ENCODE peak calls at places on chromosomes 13 and 19, in ten cellular contexts. H is thoracic aorta; O is cardiac fibroblast; I is fibroblast of mammary gland; S is pulmonary artery endothelial cell; A is left colon; N is HEK293T; V is choroid plexus epithelial cell; J is NCI-H510A; P is CD8-positive, alpha-beta memory T cell. W is an unnamed sample.

GRCh38 chr13:58960909-58961308 is 1202.8 kb downstream of the DIAPH3 start:
- DNase-seq in H (no peak), O (peak; percentile 5), I (peak; percentile 1), S (no peak), A (no peak), N (peak; percentile 7), V (peak; percentile 69), J (no peak), P (no peak), W (no peak)

GRCh38 chr19:5960005-5961001 is 17.6 kb downstream of the RANBP3 start:
- DNase-seq in H (no peak), O (no peak), I (no peak), S (no peak), A (no peak), N (no peak), V (no peak), J (peak; percentile 52), P (no peak), W (no peak)

GRCh38 chr13:113804017-113804702 is 45.1 kb downstream of the TMEM255B start:
- DNase-seq in H (no peak), O (no peak), I (peak; percentile 42), S (no peak), A (peak; percentile 5), N (no peak), V (no peak), J (no peak), P (no peak), W (no peak)

GRCh38 chr13:42708391-42708790 is 73.0 kb upstream of the FAM216B start:
- DNase-seq in H (no peak), O (no peak), I (no peak), S (no peak), A (no peak), N (no peak), V (no peak), J (no peak), P (no peak), W (no peak)

GRCh38 chr13:112137144-112137543 is 70.2 kb downstream of the SOX1 start:
- DNase-seq in H (no peak), O (no peak), I (no peak), S (no peak), A (no peak), N (no peak), V (no peak), J (no peak), P (no peak), W (no peak)

GRCh38 chr19:3610745-3611717 is 4.4 kb upstream of the TBXA2R start:
- DNase-seq in H (no peak), O (no peak), I (no peak), S (no peak), A (no peak), N (no peak), V (no peak), J (no peak), P (no peak), W (no peak)

GRCh38 chr19:49662011-49662410 is 3.6 kb downstream of the IRF3 start:
- DNase-seq in H (no peak), O (no peak), I (no peak), S (no peak), A (no peak), N (no peak), V (no peak), J (no peak), P (no peak), W (peak; percentile 7)

GRCh38 chr13:67033170-67033569 is 197.0 kb downstream of the PCDH9 start:
- DNase-seq in H (no peak), O (no peak), I (no peak), S (no peak), A (no peak), N (no peak), V (no peak), J (no peak), P (no peak), W (no peak)

GRCh38 chr19:45245334-45245787 is at the start of gene EXOC3L2:
- DNase-seq in H (no peak), O (peak; percentile 30), I (no peak), S (no peak), A (no peak), N (no peak), V (no peak), J (no peak), P (no peak), W (peak; percentile 61)

GRCh38 chr13:29905845-29906244 is 55.4 kb upstream of the UBL3 start:
- DNase-seq in H (no peak), O (peak; percentile 76), I (peak; percentile 68), S (no peak), A (peak; percentile 85), N (no peak), V (peak; percentile 77), J (no peak), P (no peak), W (no peak)

GRCh38 chr19:5934779-5935472 is 20.9 kb downstream of the CAPS start:
- DNase-seq in H (no peak), O (peak; percentile 80), I (peak; percentile 86), S (peak; percentile 36), A (no peak), N (peak; percentile 28), V (peak; percentile 64), J (no peak), P (no peak), W (no peak)

GRCh38 chr13:64429691-64430090 is 2800.4 kb downstream of the PCDH9 start:
- DNase-seq in H (no peak), O (no peak), I (no peak), S (no peak), A (no peak), N (no peak), V (no peak), J (no peak), P (no peak), W (no peak)

GRCh38 chr13:97849305-97849704 is 104.2 kb upstream of the IPO5 start:
- DNase-seq in H (no peak), O (peak; percentile 43), I (peak; percentile 26), S (peak; percentile 26), A (no peak), N (peak; percentile 19), V (peak; percentile 63), J (no peak), P (no peak), W (peak; percentile 55)

GRCh38 chr19:57359300-57359699 is 4.1 kb upstream of the TRAPPC2B start:
- DNase-seq in H (no peak), O (no peak), I (no peak), S (no peak), A (no peak), N (no peak), V (no peak), J (no peak), P (no peak), W (no peak)

GRCh38 chr13:44107357-44108121 is 227.8 kb downstream of the LACC1 start:
- DNase-seq in H (no peak), O (no peak), I (no peak), S (no peak), A (no peak), N (no peak), V (no peak), J (no peak), P (no peak), W (no peak)

GRCh38 chr19:15194938-15195337 is 5.9 kb downstream of the NOTCH3 start:
- DNase-seq in H (peak; percentile 66), O (peak; percentile 48), I (peak; percentile 80), S (no peak), A (no peak), N (no peak), V (no peak), J (no peak), P (no peak), W (no peak)

GRCh38 chr13:90396266-90396665 is 951.2 kb upstream of the MIR17HG start:
- DNase-seq in H (no peak), O (no peak), I (no peak), S (no peak), A (no peak), N (no peak), V (no peak), J (no peak), P (no peak), W (no peak)

GRCh38 chr13:45954861-45955595 is 97.5 kb downstream of the ZC3H13 start:
- DNase-seq in H (no peak), O (peak; percentile 18), I (no peak), S (no peak), A (no peak), N (no peak), V (no peak), J (no peak), P (no peak), W (no peak)

GRCh38 chr13:39410089-39410901 is 192.7 kb downstream of the LHFPL6 start:
- DNase-seq in H (no peak), O (peak; percentile 90), I (peak; percentile 86), S (peak; percentile 61), A (no peak), N (no peak), V (peak; percentile 93), J (no peak), P (no peak), W (no peak)

GRCh38 chr13:80084086-80084676 is 256.7 kb downstream of the SPRY2 start:
- DNase-seq in H (no peak), O (peak; percentile 95), I (peak; percentile 98), S (peak; percentile 46), A (no peak), N (peak; percentile 39), V (peak; percentile 95), J (peak; percentile 28), P (no peak), W (peak; percentile 12)

GRCh38 chr13:91817250-91817649 is 418.8 kb downstream of the GPC5 start:
- DNase-seq in H (no peak), O (peak; percentile 21), I (peak; percentile 4), S (no peak), A (no peak), N (peak; percentile 22), V (peak; percentile 47), J (no peak), P (no peak), W (no peak)

GRCh38 chr13:69856331-69856730 is 251.3 kb upstream of the ATXN8OS start:
- DNase-seq in H (no peak), O (no peak), I (no peak), S (no peak), A (no peak), N (no peak), V (peak; percentile 3), J (no peak), P (no peak), W (peak; percentile 31)

GRCh38 chr13:99421758-99422555 is 79.3 kb upstream of the TM9SF2 start:
- DNase-seq in H (no peak), O (no peak), I (no peak), S (no peak), A (no peak), N (no peak), V (no peak), J (no peak), P (peak; percentile 33), W (no peak)

GRCh38 chr19:37635076-37636056 is 19.9 kb downstream of the ZFP30 start:
- DNase-seq in H (no peak), O (no peak), I (peak; percentile 2), S (no peak), A (no peak), N (no peak), V (peak; percentile 3), J (no peak), P (no peak), W (no peak)

GRCh38 chr19:10568444-10568825 is 344 bp downstream of the CDKN2D start:
- DNase-seq in H (no peak), O (no peak), I (no peak), S (no peak), A (peak; percentile 54), N (no peak), V (no peak), J (peak; percentile 79), P (no peak), W (no peak)

GRCh38 chr19:3176715-3177501 is 1.7 kb upstream of the S1PR4 start:
- DNase-seq in H (no peak), O (peak; percentile 17), I (peak; percentile 65), S (no peak), A (peak; percentile 85), N (no peak), V (peak; percentile 23), J (no peak), P (peak; percentile 47), W (peak; percentile 29)

GRCh38 chr13:95509521-95510315 is 42.8 kb upstream of the CLDN10 start:
- DNase-seq in H (no peak), O (no peak), I (peak; percentile 81), S (no peak), A (no peak), N (no peak), V (peak; percentile 30), J (no peak), P (no peak), W (no peak)

GRCh38 chr13:26663801-26664200 is 96.8 kb downstream of the GPR12 start:
- DNase-seq in H (no peak), O (no peak), I (no peak), S (no peak), A (no peak), N (no peak), V (no peak), J (peak; percentile 72), P (no peak), W (no peak)

W was measured in iPS-NIHi11.